ENCODE peak calls at places on chromosomes 6 and 20, in ten cellular contexts. C is spleen, F is GM12878, J is IMR-90, G is transverse colon, V is testis, D is HCT116, K is esophagus squamous epithelium, Z is gastrocnemius medialis, I is stomach. O is an unnamed sample.

GRCh38 chr6:142246960-142247359 is 54.8 kb upstream of the ADGRG6 start:
- DNase-seq in I (no peak), J (no peak), Z (no peak), D (no peak), G (no peak), K (no peak), F (peak), C (no peak), V (no peak), O (no peak)

GRCh38 chr20:3532089-3532615 is 61.3 kb downstream of the ATRN start:
- DNase-seq in F (no peak), K (no peak), C (no peak), J (no peak), Z (no peak), D (no peak), V (no peak), I (no peak), G (no peak), O (no peak)

GRCh38 chr6:30155522-30156261 is 5.3 kb downstream of the TRIM10 start:
- DNase-seq in J (no peak), K (no peak), G (no peak), F (no peak), C (no peak), V (no peak), Z (no peak), I (no peak), D (no peak), O (no peak)

GRCh38 chr6:169567809-169568208 is 134.0 kb downstream of the WDR27 start:
- DNase-seq in C (no peak), V (no peak), G (no peak), F (no peak), I (no peak), K (no peak), Z (no peak), D (no peak), J (no peak), O (no peak)

GRCh38 chr6:169171951-169172350 is 81.7 kb downstream of the THBS2 start:
- DNase-seq in K (no peak), I (no peak), D (no peak), F (no peak), V (no peak), C (no peak), Z (no peak), G (no peak), J (peak), O (no peak)

GRCh38 chr6:133466666-133467065 is 225.5 kb downstream of the EYA4 start:
- DNase-seq in F (no peak), D (no peak), Z (no peak), G (no peak), V (no peak), I (no peak), K (no peak), J (peak), C (no peak), O (no peak)

GRCh38 chr6:127949251-127949650 is 48.4 kb upstream of the THEMIS start:
- DNase-seq in V (no peak), D (no peak), Z (no peak), I (no peak), C (no peak), K (no peak), J (no peak), G (no peak), F (no peak), O (no peak)

GRCh38 chr20:42598586-42598985 is 591.1 kb downstream of the PTPRT start:
- DNase-seq in V (no peak), C (no peak), D (no peak), I (no peak), F (no peak), G (no peak), J (no peak), Z (no peak), K (no peak), O (no peak)

GRCh38 chr20:63116412-63117106 is 99.4 kb downstream of the YTHDF1 start:
- DNase-seq in D (no peak), C (peak), Z (no peak), K (no peak), I (no peak), V (peak), F (no peak), J (peak), G (no peak), O (peak)

GRCh38 chr6:67558985-67559384 is 1076.1 kb upstream of the ADGRB3 start:
- DNase-seq in G (no peak), F (no peak), V (no peak), C (no peak), K (no peak), I (no peak), D (no peak), J (no peak), Z (no peak), O (no peak)

GRCh38 chr6:119594907-119595306 is 245.3 kb upstream of the MAN1A1 start:
- DNase-seq in F (no peak), I (no peak), Z (no peak), G (no peak), C (no peak), K (no peak), D (no peak), J (no peak), V (no peak), O (no peak)

GRCh38 chr20:3680701-3681351 is 984 bp downstream of the ADAM33 start:
- DNase-seq in Z (no peak), V (no peak), G (no peak), K (no peak), I (no peak), F (no peak), J (no peak), C (no peak), D (no peak), O (no peak)

GRCh38 chr6:27414996-27415395 is 26.4 kb downstream of the ZNF391 start:
- DNase-seq in V (no peak), C (no peak), I (no peak), G (no peak), Z (no peak), D (no peak), K (no peak), F (no peak), J (no peak), O (no peak)
- TF ChIP-seq POLR2A in V (no peak), C (no peak), I (no peak), G (no peak), Z (no peak), D (no peak), K (no peak), F (no peak), J (no peak), O (no peak)

GRCh38 chr6:71333050-71333449 is 44.4 kb downstream of the OGFRL1 start:
- DNase-seq in Z (no peak), C (no peak), D (no peak), J (no peak), K (no peak), I (no peak), V (no peak), G (no peak), F (no peak), O (no peak)
- H3K27ac ChIP-seq in Z (no peak), C (no peak), D (no peak), J (no peak), K (no peak), I (no peak), V (no peak), G (no peak), F (no peak), O (no peak)

DNA sequence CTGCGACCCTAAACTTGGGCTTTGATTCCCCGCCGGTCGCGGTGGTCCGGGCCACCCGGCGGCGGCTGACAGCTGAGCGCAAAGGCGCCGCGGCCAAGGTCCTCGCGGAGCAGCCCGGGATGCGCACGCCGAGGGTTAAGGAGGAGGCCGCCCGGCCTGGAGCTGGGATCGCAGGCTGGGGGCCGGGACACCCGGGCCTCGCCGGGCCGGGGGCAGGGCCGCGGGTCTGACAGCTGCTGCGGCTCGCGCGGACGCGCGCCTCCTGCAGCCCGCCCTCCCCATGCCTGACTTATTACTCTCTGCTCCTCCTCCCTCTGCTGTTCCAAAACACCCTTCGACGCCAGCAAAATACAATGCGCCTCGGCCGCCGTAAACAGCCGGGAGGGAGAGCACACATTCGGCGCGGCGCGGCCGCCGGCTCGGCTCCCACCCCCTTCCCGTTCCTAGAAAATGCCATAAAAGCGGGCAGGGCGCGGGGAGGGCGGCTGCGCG is 743 bp downstream of the BACH2 start:
- DNase-seq in Z (peak), J (peak), V (peak), I (peak), D (no peak), K (peak), G (peak), F (no peak), C (peak), O (peak)
- H3K4me3 ChIP-seq in Z (peak), J (peak), V (peak), I (peak), D (peak), K (peak), G (peak), F (no peak), C (peak), O (peak)

DNA sequence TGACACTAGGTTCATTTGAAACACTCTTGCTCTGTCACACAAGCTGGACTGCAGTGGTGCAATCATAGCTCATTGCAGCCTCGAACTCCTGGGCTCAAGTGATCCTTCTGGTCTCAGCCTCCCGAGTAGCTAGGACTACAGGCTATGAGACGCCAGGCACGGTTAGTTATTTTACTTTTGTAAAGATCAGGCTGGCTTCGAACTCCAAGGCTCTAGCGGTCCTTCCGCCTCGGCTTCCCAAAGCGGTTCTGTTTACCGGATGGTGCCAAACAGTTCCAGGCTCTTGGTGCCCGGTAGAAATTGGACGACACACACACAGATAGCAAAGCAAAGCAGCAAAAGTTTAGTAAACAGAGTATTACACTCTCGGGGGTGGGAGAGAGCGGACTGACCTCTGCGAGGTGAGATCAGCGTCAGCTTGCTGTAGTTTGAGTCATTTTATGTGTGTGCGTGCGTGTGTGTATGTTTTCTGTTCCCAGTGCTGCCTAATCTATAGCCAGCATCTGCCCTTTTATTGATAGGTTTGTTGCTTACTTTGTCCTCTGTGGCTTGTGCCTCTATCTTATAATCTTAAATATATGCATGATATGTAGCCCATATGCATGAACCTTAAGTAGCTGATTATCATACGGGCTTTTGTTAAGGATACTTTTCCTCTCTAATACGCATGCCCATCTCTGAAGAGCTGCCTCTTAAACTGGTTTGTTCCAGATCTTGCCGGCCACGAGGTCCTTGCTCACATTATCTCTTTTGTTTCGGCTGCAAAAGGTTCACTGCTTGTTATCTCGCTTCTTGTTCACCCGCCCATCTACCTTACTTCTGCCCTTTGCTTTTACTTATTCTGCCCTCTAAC is 75.2 kb downstream of the OR2B2 start:
- DNase-seq in J (peak), Z (peak), K (no peak), F (no peak), C (peak), D (peak), I (peak), G (peak), V (peak), O (peak)
- TF ChIP-seq POLR2A in J (peak), Z (peak), K (no peak), F (peak), C (no peak), D (peak), I (no peak), G (peak), V (no peak), O (peak)

DNA sequence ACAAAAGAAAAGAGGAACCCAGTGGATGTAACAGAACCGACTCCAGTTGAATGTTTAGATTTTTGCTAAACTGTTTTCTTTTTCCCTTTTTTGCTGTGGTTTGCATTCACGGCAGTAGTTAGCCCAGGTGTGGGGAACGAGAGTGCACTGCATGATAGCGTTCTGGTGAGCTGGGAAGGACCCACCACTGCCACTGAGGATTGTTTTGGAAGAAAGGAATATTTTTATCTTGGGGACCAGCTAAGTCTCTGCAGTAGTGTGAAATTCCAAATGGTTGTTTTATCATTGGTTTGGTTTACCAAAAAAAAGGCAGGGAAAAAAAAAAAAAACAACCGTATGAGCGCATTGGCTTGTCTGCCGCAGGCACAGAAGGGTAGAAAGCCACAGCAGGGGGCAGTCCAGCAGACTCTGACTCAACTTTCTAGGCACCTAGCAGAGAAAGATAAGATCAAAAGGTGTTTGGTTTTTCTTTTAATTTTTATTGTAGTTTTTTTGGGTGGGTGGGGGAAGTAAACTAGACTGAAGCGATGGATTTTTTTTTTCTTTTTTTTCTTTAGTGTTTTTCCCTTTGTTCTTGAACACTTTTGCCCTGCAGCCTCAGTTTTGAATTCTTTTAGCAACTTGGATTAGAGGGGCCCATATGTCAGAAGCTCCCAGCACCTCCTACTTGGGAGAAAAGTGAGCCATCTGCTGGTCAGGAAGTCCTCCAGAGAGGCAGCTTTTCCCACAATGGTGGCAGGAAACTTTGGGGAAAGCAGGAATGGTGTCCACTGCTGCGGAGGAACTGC is 13.5 kb upstream of the RAB5IF start:
- DNase-seq in G (no peak), F (no peak), K (no peak), Z (no peak), I (no peak), J (peak), D (peak), V (no peak), C (no peak), O (no peak)
- H3K27ac ChIP-seq in G (no peak), F (no peak), K (no peak), Z (no peak), I (no peak), J (no peak), D (no peak), V (no peak), C (no peak), O (no peak)

DNA sequence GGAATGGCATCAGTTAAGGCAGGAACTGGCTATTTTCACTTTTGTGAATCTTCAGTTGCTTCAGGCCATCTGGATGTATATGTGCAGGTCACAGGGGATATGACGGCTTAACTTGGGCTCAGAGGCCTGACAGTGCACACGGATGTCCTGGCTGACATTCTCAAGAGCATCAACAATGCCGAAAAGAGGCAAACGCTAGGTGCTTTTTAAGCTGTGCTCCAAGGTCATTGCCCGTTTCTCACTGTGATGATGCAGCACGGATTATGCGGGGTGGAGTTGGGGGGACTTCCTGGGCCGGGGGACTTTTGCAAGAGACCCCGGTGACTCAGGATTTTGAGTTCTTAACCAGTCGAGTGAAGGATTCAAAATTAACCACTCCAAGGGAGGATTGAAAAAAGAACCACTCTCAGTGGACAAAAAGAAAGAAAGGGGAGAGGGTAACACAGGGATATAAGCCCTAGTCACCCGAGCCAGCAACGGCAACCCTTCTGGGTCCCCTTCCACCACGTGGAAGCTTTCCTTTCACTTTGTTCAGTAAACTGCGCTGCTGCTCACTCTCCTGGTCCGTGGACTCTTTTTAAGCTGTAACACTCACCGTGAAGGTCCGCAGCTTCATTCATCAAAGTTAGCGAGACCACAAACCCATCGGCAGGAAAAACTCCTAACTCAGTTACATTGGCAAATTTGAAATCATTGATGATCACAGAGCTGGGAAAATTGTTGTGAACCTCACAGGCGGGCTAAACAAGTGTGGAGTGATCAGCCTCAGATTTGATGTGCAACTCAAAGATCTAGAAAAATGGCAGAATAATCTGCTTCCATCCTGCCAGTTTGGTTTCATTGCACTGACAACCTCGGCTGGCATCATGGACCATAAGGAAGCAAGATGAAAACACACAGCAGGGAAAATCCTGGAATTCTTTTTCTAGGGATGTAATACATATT is 199.2 kb downstream of the ARID1B start:
- DNase-seq in J (no peak), F (no peak), I (no peak), K (no peak), C (no peak), D (no peak), Z (no peak), V (no peak), G (no peak), O (no peak)
- H3K4me3 ChIP-seq in J (peak), F (peak), I (peak), K (no peak), C (peak), D (no peak), Z (peak), V (no peak), G (peak), O (no peak)

GRCh38 chr20:40578961-40579360 is 110.1 kb downstream of the MAFB start:
- DNase-seq in F (no peak), J (no peak), D (no peak), I (no peak), G (no peak), Z (no peak), C (no peak), V (no peak), K (no peak), O (no peak)
- TF ChIP-seq POLR2A in F (no peak), J (no peak), D (no peak), I (no peak), G (no peak), Z (no peak), C (no peak), V (no peak), K (no peak), O (no peak)

O was measured in body of pancreas.